ENCODE peak calls at places on chromosomes 4 and X, in six cellular contexts. A, T, P, C, Z and B are unnamed samples. For H3K4me1, the result is how much of the 10 kb centered on the place peaks cover.

GRCh38 chrX:35015627-35016026 is 73.0 kb downstream of the FAM47B start:
- DNase-seq in A (no peak), T (no peak), P (no peak), C (no peak), Z (no peak), B (no peak)

GRCh38 chr4:178632415-178632814 is 1190.2 kb upstream of the AGA start:
- DNase-seq in A (no peak), T (no peak), P (peak), C (no peak), Z (no peak), B (no peak)

GRCh38 chr4:137463377-137464003 is 68.8 kb downstream of the PCDH18 start:
- DNase-seq in A (no peak), T (no peak), P (no peak), C (no peak), Z (no peak), B (no peak)

GRCh38 chrX:52990848-52991247 is 32.5 kb upstream of the FAM156A start:
- DNase-seq in A (no peak), T (no peak), P (peak), C (no peak), Z (no peak), B (no peak)

GRCh38 chr4:41013746-41014145 is 200.6 kb downstream of the APBB2 start:
- DNase-seq in A (no peak), T (no peak), P (no peak), C (no peak), Z (no peak), B (no peak)

GRCh38 chr4:106369456-106370060 is 980 bp upstream of the GIMD1 start:
- DNase-seq in A (peak), T (peak), P (peak), C (peak), Z (no peak), B (no peak)

GRCh38 chrX:29269390-29269789 is 682.1 kb downstream of the IL1RAPL1 start:
- DNase-seq in A (no peak), T (no peak), P (no peak), C (no peak), Z (no peak), B (no peak)

GRCh38 chr4:87557348-87557747 is 28.2 kb upstream of the SPARCL1 start:
- DNase-seq in A (no peak), T (no peak), P (no peak), C (no peak), Z (no peak), B (no peak)

GRCh38 chr4:75512336-75513211 is 1.6 kb downstream of the RCHY1 start:
- DNase-seq in A (peak), T (peak), P (peak), C (no peak), Z (no peak), B (no peak)
- H3K4me1 ChIP-seq in A (under half), T (under half), P (under half), C (under half), Z (half or more), B (under half)

GRCh38 chr4:48360285-48360965 is 19.1 kb downstream of the SLAIN2 start:
- DNase-seq in A (no peak), T (peak), P (peak), C (no peak), Z (no peak), B (no peak)
- TF ChIP-seq CTCF in A (no peak), T (no peak), P (no peak), C (no peak), Z (no peak), B (no peak)

DNA sequence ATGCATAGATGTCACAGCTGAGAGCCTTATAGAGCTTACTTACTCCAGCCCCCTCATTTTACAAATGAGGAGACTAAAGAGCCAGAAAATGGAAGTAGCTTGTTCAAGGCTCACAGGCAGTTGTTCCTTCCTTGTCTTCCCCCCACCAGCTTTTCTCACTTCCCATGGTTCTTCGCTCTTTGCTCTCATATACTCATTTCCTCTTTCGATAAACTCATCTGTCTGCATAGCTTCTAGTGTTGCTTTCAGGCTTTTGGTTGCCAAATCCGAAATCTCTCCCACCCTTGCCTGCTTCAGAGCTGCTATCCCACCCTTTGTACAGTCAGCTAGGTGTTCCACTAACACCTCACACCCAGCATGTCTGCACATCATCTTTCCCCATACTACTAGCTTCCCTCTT is 25.0 kb upstream of the GJB1 start:
- DNase-seq in A (no peak), T (no peak), P (no peak), C (no peak), Z (no peak), B (no peak)
- H3K4me3 ChIP-seq in A (no peak), T (no peak), P (no peak), C (no peak), Z (no peak), B (no peak)

GRCh38 chr4:25856756-25857155 is 6.0 kb downstream of the SEL1L3 start:
- DNase-seq in A (peak), T (peak), P (no peak), C (no peak), Z (no peak), B (no peak)
- H3K4me1 ChIP-seq in A (under half), T (under half), P (under half), C (under half), Z (under half), B (under half)

GRCh38 chrX:46488712-46489111 is 56.5 kb downstream of the ZNF674 start:
- DNase-seq in A (no peak), T (no peak), P (no peak), C (no peak), Z (no peak), B (no peak)

DNA sequence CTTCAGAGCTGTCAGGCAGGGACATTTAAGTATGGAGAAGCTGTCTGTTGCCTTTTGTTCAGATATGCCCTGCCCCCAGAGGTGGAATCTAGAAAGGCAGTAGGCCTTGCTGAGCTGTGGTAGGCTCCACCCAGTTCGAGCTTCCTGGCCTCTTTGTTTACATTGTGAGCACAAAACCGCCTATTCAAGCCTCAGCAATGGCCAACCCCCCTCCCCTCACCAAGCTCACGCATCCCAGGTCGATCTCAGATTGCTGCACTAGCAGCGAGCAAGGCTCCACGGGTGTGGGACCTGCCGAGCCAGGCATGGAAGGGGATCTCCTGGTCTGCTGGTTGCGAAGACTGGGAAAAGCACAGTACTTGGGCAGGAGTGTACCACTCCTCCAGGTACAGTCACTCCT is 59.3 kb downstream of the ZNF674 start:
- DNase-seq in A (no peak), T (no peak), P (no peak), C (no peak), Z (no peak), B (no peak)
- TF ChIP-seq CTCF in A (no peak), T (no peak), P (no peak), C (no peak), Z (no peak), B (no peak)

GRCh38 chrX:73850124-73851013 is 287.4 kb downstream of the CHIC1 start:
- DNase-seq in A (peak), T (peak), P (peak), C (no peak), Z (no peak), B (no peak)

GRCh38 chrX:73847991-73848390 is 285.0 kb downstream of the CHIC1 start:
- DNase-seq in A (no peak), T (no peak), P (no peak), C (no peak), Z (no peak), B (no peak)

GRCh38 chrX:73852022-73852421 is 289.0 kb downstream of the CHIC1 start:
- DNase-seq in A (no peak), T (no peak), P (no peak), C (no peak), Z (no peak), B (no peak)

GRCh38 chrX:73851014-73852009 is 288.3 kb downstream of the CHIC1 start:
- DNase-seq in A (no peak), T (no peak), P (peak), C (no peak), Z (no peak), B (peak)

GRCh38 chrX:73849054-73849453 is 286.1 kb downstream of the CHIC1 start:
- DNase-seq in A (no peak), T (no peak), P (no peak), C (no peak), Z (no peak), B (no peak)
- H3K4me3 ChIP-seq in A (no peak), T (peak), P (no peak), C (peak), Z (no peak), B (peak)

GRCh38 chr4:8215641-8216442 is 16.8 kb downstream of the SH3TC1 start:
- DNase-seq in A (no peak), T (no peak), P (no peak), C (no peak), Z (no peak), B (no peak)
- H3K4me1 ChIP-seq in A (under half), T (under half), P (under half), C (under half), Z (under half), B (under half)

GRCh38 chr4:97590266-97590665 is 553.0 kb downstream of the STPG2 start:
- DNase-seq in A (no peak), T (no peak), P (no peak), C (no peak), Z (no peak), B (no peak)

GRCh38 chr4:97587912-97588311 is 555.4 kb downstream of the STPG2 start:
- DNase-seq in A (no peak), T (no peak), P (peak), C (no peak), Z (no peak), B (no peak)

GRCh38 chr4:97589481-97590196 is 553.6 kb downstream of the STPG2 start:
- DNase-seq in A (no peak), T (no peak), P (no peak), C (no peak), Z (no peak), B (no peak)

GRCh38 chr4:97593248-97593647 is 550.0 kb downstream of the STPG2 start:
- DNase-seq in A (no peak), T (no peak), P (no peak), C (no peak), Z (no peak), B (no peak)
- TF ChIP-seq CTCF in A (no peak), T (no peak), P (no peak), C (no peak), Z (no peak), B (no peak)

DNA sequence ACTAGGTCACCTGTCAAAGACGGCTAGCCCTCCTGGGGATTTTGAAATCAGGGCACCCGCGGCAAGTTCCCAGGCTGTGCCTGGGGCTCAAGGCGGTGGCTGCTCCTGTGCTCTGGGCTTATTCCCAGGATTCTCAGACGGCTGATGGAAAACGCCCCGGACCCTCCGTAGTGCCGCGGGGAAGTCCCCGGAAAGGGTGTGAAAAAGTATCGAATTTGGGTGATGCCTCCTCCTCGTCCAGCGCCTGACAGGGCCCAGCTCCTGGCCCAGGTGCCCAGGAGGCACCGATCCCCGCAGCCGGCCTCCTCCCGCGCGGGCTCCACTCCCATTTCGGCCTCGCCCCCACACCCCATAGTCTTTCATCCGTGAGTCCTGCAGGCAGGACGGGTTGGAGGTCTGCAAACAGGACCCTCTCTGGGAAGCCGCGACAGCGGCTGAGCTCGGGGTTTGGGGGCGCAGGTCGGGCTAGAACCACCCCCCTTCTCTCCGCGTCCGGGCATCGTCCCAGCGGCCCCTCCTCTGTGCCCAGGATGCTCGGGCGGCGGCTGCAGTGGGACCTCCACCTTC is 1.1 kb upstream of the NSG1 start:
- DNase-seq in A (no peak), T (no peak), P (no peak), C (no peak), Z (no peak), B (no peak)
- H3K4me3 ChIP-seq in A (no peak), T (no peak), P (no peak), C (no peak), Z (peak), B (no peak)

GRCh38 chrX:118883994-118884393 is 60.4 kb downstream of the ZCCHC12 start:
- DNase-seq in A (no peak), T (no peak), P (no peak), C (no peak), Z (no peak), B (no peak)
- H3K4me1 ChIP-seq in A (under half), T (under half), P (under half), C (under half), Z (under half), B (under half)